ENCODE peak calls at places on chromosome 16, in ten cellular contexts. A, T, P, G, U, F, I, B, J and S are unnamed samples.

GRCh38 chr16:20359997-20360396 is 7.5 kb upstream of the UMOD start:
- DNase-seq in A (no peak), P (peak; percentile 15), J (peak; percentile 47), B (no peak), U (no peak), F (no peak), G (no peak), I (no peak), T (no peak), S (no peak)

GRCh38 chr16:28822520-28823290 is at the start of gene ATXN2L:
- DNase-seq in F (peak; percentile 99), J (peak; percentile 96), I (peak; percentile 87), B (peak; percentile 99), U (peak; percentile 92), A (peak; percentile 96), T (peak; percentile 77), P (peak; percentile 90), G (no peak), S (peak; percentile 93)

GRCh38 chr16:68083861-68084503 is 1.2 kb upstream of the NFATC3 start:
- DNase-seq in U (no peak), A (no peak), J (peak; percentile 28), P (peak; percentile 53), B (peak; percentile 84), T (no peak), F (peak; percentile 49), I (no peak), G (no peak), S (peak; percentile 33)

GRCh38 chr16:87233928-87234327 is 83.3 kb downstream of the C16orf95 start:
- DNase-seq in U (no peak), A (no peak), T (no peak), P (no peak), B (no peak), J (no peak), F (peak; percentile 61), I (no peak), G (no peak), S (no peak)

GRCh38 chr16:12024429-12024828 is 47.9 kb downstream of the SNX29 start:
- DNase-seq in U (no peak), T (no peak), G (no peak), F (no peak), B (no peak), P (no peak), I (no peak), J (no peak), A (no peak), S (no peak)

GRCh38 chr16:49698931-49699715 is 156.8 kb downstream of the ZNF423 start:
- DNase-seq in G (no peak), P (no peak), J (no peak), U (peak; percentile 63), T (no peak), I (no peak), B (no peak), F (no peak), A (no peak), S (no peak)

GRCh38 chr16:64410306-64410705 is 711.6 kb downstream of the CDH11 start:
- DNase-seq in P (no peak), A (no peak), F (peak; percentile 26), U (no peak), G (no peak), I (no peak), J (no peak), B (no peak), T (no peak), S (no peak)

GRCh38 chr16:54281535-54282201 is 4.9 kb downstream of the IRX3 start:
- DNase-seq in I (no peak), G (no peak), F (no peak), J (peak; percentile 43), A (no peak), B (peak; percentile 74), U (no peak), P (no peak), T (no peak), S (peak; percentile 68)

GRCh38 chr16:82936941-82937551 is 310.3 kb downstream of the CDH13 start:
- DNase-seq in T (no peak), J (no peak), B (no peak), G (no peak), U (no peak), F (peak; percentile 61), I (no peak), P (no peak), A (no peak), S (no peak)

GRCh38 chr16:17723735-17724134 is 253.0 kb upstream of the XYLT1 start:
- DNase-seq in F (no peak), A (no peak), J (no peak), U (no peak), T (no peak), B (no peak), I (no peak), G (no peak), P (no peak), S (no peak)

DNA sequence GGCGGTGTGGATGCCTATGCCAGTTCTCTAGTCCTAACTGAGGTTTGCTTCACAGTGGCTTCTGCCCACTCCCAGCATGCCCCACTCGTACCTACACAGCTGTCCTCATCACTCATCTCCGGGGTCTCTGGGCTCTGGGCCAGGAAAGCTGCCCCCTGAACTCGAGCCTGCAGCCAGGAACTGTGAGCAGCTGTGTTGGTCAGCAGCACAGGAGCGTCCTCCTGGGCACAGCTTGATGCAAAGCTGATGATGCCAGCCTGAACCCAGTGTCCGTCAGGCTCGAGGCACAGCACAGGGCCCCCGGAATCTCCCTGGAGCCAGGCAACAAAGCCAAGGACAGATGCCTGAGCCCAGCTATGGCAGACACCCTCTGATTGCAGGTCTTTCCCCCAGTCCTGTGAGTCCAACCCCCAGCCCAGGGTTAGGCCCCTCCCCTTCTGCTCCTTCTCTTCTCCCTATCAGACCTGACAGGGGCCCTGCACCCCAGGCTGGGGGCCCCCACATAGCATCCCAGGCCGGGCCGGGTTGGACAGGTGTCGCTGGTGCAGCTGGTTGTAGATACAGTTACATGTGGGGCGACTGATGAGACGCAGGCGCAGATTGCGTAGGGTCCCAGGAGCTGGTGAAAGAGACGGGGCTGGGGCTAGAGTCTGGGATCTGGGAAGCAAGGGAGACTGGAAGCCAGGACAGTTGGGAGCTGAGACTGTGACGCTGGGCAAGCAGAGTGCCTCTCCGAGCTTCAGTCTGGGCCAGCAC is 2.7 kb downstream of the PRSS53 start:
- DNase-seq in I (no peak), J (no peak), A (no peak), G (no peak), P (no peak), U (no peak), T (no peak), B (no peak), F (no peak), S (no peak)
- H3K27ac ChIP-seq in I (no peak overlapping the region), J (no peak overlapping the region), A (no peak overlapping the region), G (no peak overlapping the region), P (no peak overlapping the region), U (no peak overlapping the region), T (no peak overlapping the region), B (no peak overlapping the region), F (no peak overlapping the region), S (no peak overlapping the region)

GRCh38 chr16:4192206-4192605 is 49.7 kb downstream of the SRL start:
- DNase-seq in P (no peak), F (no peak), B (no peak), U (no peak), G (no peak), J (no peak), I (no peak), A (no peak), T (no peak), S (no peak)
- H3K4me1 ChIP-seq in P (peaks cover 1% of the 10 kb centered on the region), F (no peaks in the 10 kb centered on the region), B (no peaks in the 10 kb centered on the region), U (no peaks in the 10 kb centered on the region), G (no peaks in the 10 kb centered on the region), J (no peaks in the 10 kb centered on the region), I (no peaks in the 10 kb centered on the region), A (no peaks in the 10 kb centered on the region), T (no peaks in the 10 kb centered on the region), S (no peaks in the 10 kb centered on the region)

GRCh38 chr16:56822966-56823739 is 41.9 kb upstream of the SLC12A3 start:
- DNase-seq in I (no peak), F (no peak), A (no peak), P (no peak), U (no peak), J (no peak), B (no peak), T (no peak), G (no peak), S (no peak)

GRCh38 chr16:56825821-56826220 is 39.2 kb upstream of the SLC12A3 start:
- DNase-seq in F (peak; percentile 33), J (no peak), I (no peak), U (no peak), G (no peak), A (no peak), B (no peak), T (no peak), P (no peak), S (no peak)

GRCh38 chr16:56828641-56829040 is 36.4 kb upstream of the SLC12A3 start:
- DNase-seq in G (no peak), U (no peak), A (no peak), T (no peak), F (no peak), B (no peak), J (no peak), I (no peak), P (no peak), S (no peak)

GRCh38 chr16:56824804-56825203 is 40.2 kb upstream of the SLC12A3 start:
- DNase-seq in P (no peak), J (no peak), T (no peak), U (no peak), G (no peak), A (no peak), F (no peak), B (no peak), I (no peak), S (no peak)

DNA sequence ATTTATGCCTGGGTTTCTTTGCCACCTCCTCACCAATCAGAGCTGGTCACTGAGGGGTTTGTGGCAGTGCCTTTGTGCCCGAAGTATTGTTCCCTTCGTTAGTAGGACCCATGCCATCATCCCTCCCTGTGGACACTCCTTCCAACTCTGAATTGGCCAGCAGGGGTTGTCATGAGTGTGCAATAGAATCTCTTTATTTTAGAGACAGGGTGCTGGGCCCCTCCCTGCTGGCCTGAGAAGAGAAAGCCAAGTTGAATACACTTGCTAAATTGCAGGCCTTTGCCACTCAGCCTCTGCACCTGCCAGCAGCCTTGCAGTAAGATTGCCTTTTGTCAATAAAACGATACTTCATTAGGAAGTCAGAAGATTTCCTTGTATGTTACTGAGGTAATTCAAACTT is 40.7 kb upstream of the SLC12A3 start:
- DNase-seq in U (no peak), G (no peak), J (no peak), I (no peak), A (no peak), F (peak; percentile 51), B (no peak), T (no peak), P (no peak), S (no peak)
- H3K27ac ChIP-seq in U (no peak overlapping the region), G (no peak overlapping the region), J (no peak overlapping the region), I (peak overlapping the region; percentile 5), A (no peak overlapping the region), F (no peak overlapping the region), B (no peak overlapping the region), T (no peak overlapping the region), P (no peak overlapping the region), S (no peak overlapping the region)

DNA sequence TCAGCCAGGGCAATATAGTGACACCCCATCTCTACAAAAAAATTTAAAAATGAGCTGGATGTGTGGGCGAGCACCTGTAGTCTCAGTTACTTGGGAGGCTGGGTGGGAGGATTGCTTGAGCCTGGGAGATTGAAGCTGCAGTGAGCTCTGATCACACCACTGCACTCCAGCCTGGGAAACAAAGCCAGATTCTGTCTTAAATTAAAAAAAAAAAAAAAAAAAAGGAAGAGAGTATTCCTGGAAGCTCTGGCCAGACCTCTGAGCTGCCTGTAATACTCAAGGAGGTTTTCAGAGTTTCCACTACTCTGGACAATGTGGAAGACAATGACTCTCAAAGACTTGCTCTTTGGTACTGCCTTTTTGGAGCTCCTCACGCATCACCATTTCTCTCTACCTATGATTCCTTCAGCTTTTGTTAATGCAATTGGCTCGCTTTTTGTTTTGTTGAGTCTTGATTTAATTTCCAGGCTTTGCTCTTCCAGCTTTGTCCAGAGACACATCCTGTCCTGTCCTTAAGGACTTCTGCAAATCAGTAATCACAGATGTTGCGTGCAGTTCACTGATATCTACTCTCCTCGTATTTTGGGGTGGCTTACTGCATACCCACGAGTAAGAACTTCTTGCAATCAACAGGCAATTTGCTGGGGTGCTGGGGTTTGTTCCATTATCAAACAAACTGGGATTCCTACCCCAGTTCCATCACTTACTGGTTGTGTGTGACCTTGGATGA is 10.8 kb downstream of the CHD9 start:
- DNase-seq in G (no peak), A (no peak), I (no peak), J (no peak), T (no peak), F (peak; percentile 27), P (no peak), U (no peak), B (no peak), S (no peak)
- H3K4me1 ChIP-seq in G (peaks cover 18% of the 10 kb centered on the region), A (peaks cover 38% of the 10 kb centered on the region), I (peaks cover 19% of the 10 kb centered on the region), J (no peaks in the 10 kb centered on the region), T (peaks cover 82% of the 10 kb centered on the region), F (peaks cover 5% of the 10 kb centered on the region), P (peaks cover 8% of the 10 kb centered on the region), U (no peaks in the 10 kb centered on the region), B (peaks cover 9% of the 10 kb centered on the region), S (peaks cover 12% of the 10 kb centered on the region)